ENCODE peak calls at places on chromosomes 1 and 21, in six cellular contexts. I is CD8-positive, alpha-beta T cell; T is thoracic aorta; Q is hepatocyte; Y is uterus; K is heart right ventricle. N is an unnamed sample. For H3K9me3, the result is how much of the 10 kb centered on the place peaks cover.

GRCh38 chr1:24018611-24019580 is 38.8 kb upstream of the SRSF10 start:
- DNase-seq in K (peak), Q (peak), I (no peak), T (peak), Y (peak), N (no peak)

GRCh38 chr21:34865922-34866271 is 183.2 kb downstream of the RUNX1 start:
- DNase-seq in T (no peak), Q (peak), I (no peak), Y (no peak), K (no peak), N (no peak)

GRCh38 chr1:26998319-26999300 is 5.1 kb downstream of the TRNP1 start:
- DNase-seq in Y (no peak), T (no peak), I (no peak), K (no peak), Q (peak), N (no peak)

GRCh38 chr1:246760426-246761347 is 36.5 kb downstream of the SCCPDH start:
- DNase-seq in K (no peak), T (no peak), Y (no peak), Q (no peak), I (no peak), N (no peak)

GRCh38 chr1:41754540-41754939 is 164.2 kb downstream of the HIVEP3 start:
- DNase-seq in Y (no peak), K (no peak), I (peak), Q (no peak), T (no peak), N (no peak)

GRCh38 chr1:164452549-164452948 is 106.4 kb upstream of the PBX1 start:
- DNase-seq in Q (no peak), T (no peak), I (no peak), Y (no peak), K (no peak), N (no peak)

GRCh38 chr1:9050803-9051202 is 18.6 kb downstream of the SLC2A5 start:
- DNase-seq in I (no peak), Q (no peak), Y (no peak), T (no peak), K (no peak), N (no peak)

GRCh38 chr1:57300186-57300585 is 123.7 kb downstream of the DAB1 start:
- DNase-seq in T (no peak), Y (no peak), K (no peak), Q (no peak), I (no peak), N (no peak)

GRCh38 chr1:212637902-212638301 is 29.3 kb downstream of the ATF3 start:
- DNase-seq in Q (no peak), I (no peak), Y (no peak), T (no peak), K (no peak), N (no peak)

GRCh38 chr1:179807691-179808485 is 64.8 kb downstream of the FAM163A start:
- DNase-seq in K (no peak), T (no peak), I (no peak), Q (peak), Y (no peak), N (no peak)

GRCh38 chr1:14822493-14822892 is 224.0 kb downstream of the KAZN start:
- DNase-seq in T (no peak), K (no peak), I (no peak), Q (no peak), Y (no peak), N (no peak)

GRCh38 chr1:179930867-179931266 is 23.7 kb upstream of the CEP350 start:
- DNase-seq in Q (peak), I (no peak), K (no peak), Y (no peak), T (no peak), N (no peak)

GRCh38 chr1:30058966-30059365 is 664.4 kb downstream of the MATN1 start:
- DNase-seq in Y (no peak), T (no peak), K (no peak), I (no peak), Q (peak), N (no peak)

GRCh38 chr1:168465942-168466702 is 77.7 kb downstream of the XCL2 start:
- DNase-seq in T (no peak), K (no peak), Q (peak), I (no peak), Y (peak), N (no peak)

GRCh38 chr1:203189951-203190352 is 3.4 kb upstream of the CHI3L1 start:
- DNase-seq in K (no peak), Y (no peak), I (no peak), T (no peak), Q (no peak), N (no peak)

GRCh38 chr1:115302390-115302961 is 35.6 kb downstream of the NGF start:
- DNase-seq in I (no peak), Q (peak), K (no peak), Y (peak), T (no peak), N (no peak)

GRCh38 chr1:97943354-97943753 is 22.5 kb upstream of the DPYD start:
- DNase-seq in T (no peak), K (no peak), I (no peak), Q (no peak), Y (no peak), N (no peak)

GRCh38 chr1:178574345-178574744 is 61.4 kb downstream of the TEX35 start:
- DNase-seq in I (no peak), Y (no peak), Q (no peak), T (no peak), K (no peak), N (no peak)

GRCh38 chr1:78292361-78292760 is 198.4 kb upstream of the PTGFR start:
- DNase-seq in I (no peak), Y (no peak), Q (no peak), K (no peak), T (no peak), N (no peak)

GRCh38 chr1:154960446-154961136 is 991 bp downstream of the PYGO2 start:
- DNase-seq in Y (no peak), I (no peak), K (no peak), T (no peak), Q (no peak), N (no peak)

GRCh38 chr1:156804026-156804425 is 12.6 kb downstream of the SH2D2A start:
- DNase-seq in T (no peak), K (no peak), I (no peak), Y (no peak), Q (no peak), N (no peak)

GRCh38 chr1:162178432-162178831 is 108.9 kb downstream of the NOS1AP start:
- DNase-seq in Y (no peak), K (no peak), T (no peak), Q (no peak), I (no peak), N (no peak)

GRCh38 chr1:95284420-95284819 is 50.4 kb downstream of the RWDD3 start:
- DNase-seq in Y (no peak), T (no peak), K (no peak), Q (no peak), I (no peak), N (no peak)

GRCh38 chr1:212108981-212109380 is 73.4 kb downstream of the DTL start:
- DNase-seq in K (no peak), Q (no peak), Y (no peak), T (no peak), I (no peak), N (no peak)

GRCh38 chr1:171911506-171911905 is 70.2 kb downstream of the DNM3 start:
- DNase-seq in K (no peak), Y (no peak), Q (peak), I (no peak), T (no peak), N (no peak)

GRCh38 chr1:238474263-238474662 is 583.5 kb upstream of the ZP4 start:
- DNase-seq in T (no peak), Q (no peak), K (no peak), Y (no peak), I (no peak), N (no peak)

GRCh38 chr1:205578780-205579571 is 52.8 kb downstream of the ELK4 start:
- DNase-seq in K (no peak), T (no peak), I (no peak), Q (no peak), Y (no peak), N (no peak)

DNA sequence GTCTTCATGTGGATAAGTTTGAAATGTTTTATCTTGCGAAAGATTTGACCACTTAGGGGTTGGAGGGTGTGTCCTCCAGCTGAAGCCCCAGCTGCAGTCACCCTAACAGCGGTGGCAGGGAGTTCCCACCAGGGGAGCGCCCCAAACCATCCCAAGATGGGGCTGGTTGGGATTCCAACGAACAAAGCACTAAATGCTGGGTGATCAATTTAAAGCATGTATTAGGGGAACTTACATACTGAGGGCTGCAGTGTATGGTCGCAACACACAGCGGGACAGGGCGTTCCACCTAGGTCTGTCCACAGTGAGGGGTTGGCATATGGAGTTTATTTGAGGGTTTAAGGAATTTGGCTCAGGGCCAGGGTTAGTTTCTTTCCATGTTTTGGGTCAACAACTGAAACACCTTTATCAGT is 26.3 kb downstream of the SLC37A1 start:
- DNase-seq in Y (no peak), I (no peak), T (no peak), Q (no peak), K (no peak), N (no peak)
- TF ChIP-seq CTCF in Y (no peak), I (no peak), T (no peak), Q (peak), K (no peak), N (no peak)

DNA sequence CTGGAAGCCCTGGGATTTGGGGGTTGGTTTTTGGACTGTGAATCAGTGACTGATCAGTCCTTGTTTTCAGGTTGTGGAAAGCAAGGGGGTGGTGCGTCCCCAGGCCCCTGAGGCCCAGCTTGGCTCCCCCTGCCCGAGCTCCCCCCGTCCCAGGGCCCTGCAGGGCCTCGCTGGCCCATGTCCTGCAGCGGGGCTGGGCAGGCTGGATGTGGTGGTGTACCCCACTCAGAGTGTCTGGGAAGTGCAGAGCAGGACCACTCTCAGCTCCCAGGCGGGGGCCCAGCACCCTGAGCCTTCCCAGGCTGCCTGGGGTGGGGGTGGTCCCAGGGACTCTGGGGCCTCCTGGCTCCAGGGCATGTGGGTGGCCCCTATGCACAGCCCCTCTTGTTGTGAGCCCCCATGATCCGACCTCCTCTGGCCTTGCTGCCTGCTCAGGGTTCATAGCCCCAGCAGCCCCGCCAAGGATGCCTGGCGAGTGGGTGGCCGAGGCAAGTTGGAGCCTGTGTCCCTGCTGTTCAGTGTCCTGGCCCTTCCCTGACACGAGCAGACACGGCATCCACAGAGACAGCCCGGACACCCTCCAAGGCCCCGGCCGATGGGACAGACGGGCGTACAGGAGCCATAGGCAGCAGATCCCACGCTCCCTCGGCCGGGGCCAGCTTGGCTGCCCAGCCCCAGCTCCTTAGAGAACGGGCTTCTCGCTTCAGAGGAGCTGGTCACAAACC is 37.9 kb downstream of the SLX9 start:
- DNase-seq in Y (no peak), K (no peak), Q (no peak), T (no peak), I (no peak), N (no peak)
- H3K27ac ChIP-seq in Y (no peak), K (no peak), Q (no peak), T (no peak), I (no peak), N (no peak)

DNA sequence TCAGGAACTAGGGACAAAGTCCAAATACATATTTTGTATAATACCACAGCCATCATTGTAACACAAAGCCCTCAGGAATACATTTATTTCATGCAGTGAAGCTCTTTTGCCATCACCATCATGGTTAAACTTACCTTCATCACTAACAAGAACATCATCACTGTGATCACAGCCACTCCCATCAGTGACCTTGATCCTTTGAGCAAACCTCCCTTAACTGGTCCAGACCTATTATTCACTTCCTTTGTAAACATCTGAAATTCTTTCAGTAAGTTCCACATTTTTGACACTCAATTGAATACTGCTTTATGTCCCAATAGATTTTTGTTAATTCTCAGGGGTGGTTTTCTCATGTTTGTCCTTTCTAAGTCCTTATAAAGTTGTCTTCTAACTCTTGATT is 16.2 kb upstream of the KPRP start:
- DNase-seq in K (no peak), Y (no peak), T (no peak), Q (no peak), I (no peak), N (no peak)
- H3K9me3 ChIP-seq in K (under half), Y (under half), T (under half), Q (under half), I (under half), N (under half)

GRCh38 chr21:44012474-44013379 is 618 bp downstream of the TRAPPC10 start:
- DNase-seq in Y (peak), Q (peak), I (peak), T (no peak), K (peak), N (peak)
- TF ChIP-seq CTCF in Y (no peak), Q (peak), I (no peak), T (no peak), K (no peak), N (no peak)

GRCh38 chr21:17981060-17981459 is 161.9 kb upstream of the C21orf91 start:
- DNase-seq in T (no peak), K (no peak), Q (no peak), I (no peak), Y (no peak), N (no peak)
- H3K27ac ChIP-seq in T (no peak), K (peak), Q (no peak), I (no peak), Y (no peak), N (no peak)

GRCh38 chr1:2881556-2881955 is 80.1 kb upstream of the TTC34 start:
- DNase-seq in T (no peak), I (no peak), Q (no peak), Y (no peak), K (no peak), N (no peak)

GRCh38 chr1:2880812-2881295 is 79.4 kb upstream of the TTC34 start:
- DNase-seq in Q (no peak), I (no peak), Y (no peak), T (no peak), K (no peak), N (no peak)

GRCh38 chr1:2879591-2879990 is 78.1 kb upstream of the TTC34 start:
- DNase-seq in Q (no peak), I (no peak), Y (no peak), T (no peak), K (no peak), N (no peak)

GRCh38 chr1:2879026-2879425 is 77.5 kb upstream of the TTC34 start:
- DNase-seq in Y (no peak), I (no peak), T (no peak), K (no peak), Q (no peak), N (no peak)

GRCh38 chr1:2880086-2880485 is 78.6 kb upstream of the TTC34 start:
- DNase-seq in Q (no peak), T (no peak), Y (no peak), K (no peak), I (no peak), N (no peak)
- H3K9me3 ChIP-seq in Q (under half), T (under half), Y (under half), K (under half), I (under half), N (under half)